ENCODE peak calls at places on chromosome 22, in four cellular contexts. One of them, this sample, is unnamed.
A peak's percentile ranks its signal among the peaks of the same experiment; 100 is the strongest.

GRCh38 chr22:38397189-38398097 is 57.6 kb downstream of the KCNJ4 start:
- DNase-seq in GM18507: no peak
- DNase-seq in fibroblast of mammary gland: peak; percentile 37
- DNase-seq in iPS-NIHi11: no peak
- DNase-seq in this sample: peak; percentile 23

GRCh38 chr22:37562049-37562784 is 1.9 kb downstream of the CDC42EP1 start:
- DNase-seq in fibroblast of mammary gland: no peak
- DNase-seq in GM18507: no peak
- DNase-seq in iPS-NIHi11: no peak
- DNase-seq in this sample: no peak

GRCh38 chr22:36385491-36386350 is 2.0 kb downstream of the MYH9 start:
- DNase-seq in GM18507: no peak
- DNase-seq in fibroblast of mammary gland: peak; percentile 55
- DNase-seq in iPS-NIHi11: no peak
- DNase-seq in this sample: peak; percentile 77

GRCh38 chr22:45931042-45931441 is 45.9 kb downstream of the WNT7B start:
- DNase-seq in iPS-NIHi11: no peak
- DNase-seq in GM18507: no peak
- DNase-seq in fibroblast of mammary gland: no peak
- DNase-seq in this sample: no peak

GRCh38 chr22:44454113-44454769 is 43.8 kb downstream of the RTL6 start:
- DNase-seq in GM18507: no peak
- DNase-seq in fibroblast of mammary gland: no peak
- DNase-seq in iPS-NIHi11: no peak
- DNase-seq in this sample: no peak

GRCh38 chr22:19693981-19694670 is 20.2 kb upstream of the SEPTIN5 start:
- DNase-seq in fibroblast of mammary gland: no peak
- DNase-seq in GM18507: no peak
- DNase-seq in iPS-NIHi11: no peak
- DNase-seq in this sample: no peak

GRCh38 chr22:50267591-50268390 is 2.4 kb downstream of the MAPK11 start:
- DNase-seq in iPS-NIHi11: peak; percentile 88
- DNase-seq in GM18507: no peak
- DNase-seq in fibroblast of mammary gland: peak; percentile 27
- DNase-seq in this sample: peak; percentile 55

GRCh38 chr22:23925020-23925606 is 30.9 kb downstream of the MIF start:
- DNase-seq in iPS-NIHi11: no peak
- DNase-seq in GM18507: no peak
- DNase-seq in fibroblast of mammary gland: no peak
- DNase-seq in this sample: no peak